ENCODE peak calls at places on chromosomes 11 and 22, in ten cellular contexts. A is activated CD4-positive, alpha-beta T cell treated with anti-CD3 and anti-CD28 coated beads, Interleukin-2, amount 50 U/mL, for 1 hour; W is nucleus accumbens; T is substantia nigra; F is ACHN; Y is cardiac septum; J is RWPE1; Q is HT1080; G is HFFc6; V is foreskin fibroblast. E is an unnamed sample.

GRCh38 chr11:36030707-36031365 is 87.0 kb downstream of the LDLRAD3 start:
- DNase-seq in J (no peak), F (no peak), W (no peak), G (peak; percentile 17), T (no peak), Y (no peak), V (peak; percentile 70), A (no peak), Q (peak; percentile 11), E (no peak)

GRCh38 chr11:6505577-6506240 is 8.6 kb downstream of the DNHD1 start:
- DNase-seq in W (no peak), A (no peak), T (no peak), J (peak; percentile 74), Q (peak; percentile 67), G (peak; percentile 87), F (peak; percentile 32), V (peak; percentile 58), Y (no peak), E (no peak)

GRCh38 chr22:46006379-46007002 is 29.5 kb upstream of the WNT7B start:
- DNase-seq in A (peak; percentile 92), T (peak; percentile 63), J (peak; percentile 77), Y (peak; percentile 96), F (peak; percentile 83), W (no peak), Q (peak; percentile 85), G (peak; percentile 88), V (peak; percentile 91), E (peak; percentile 80)

GRCh38 chr22:42747701-42748513 is 27.2 kb upstream of the A4GALT start:
- DNase-seq in A (no peak), Y (no peak), J (no peak), V (no peak), Q (peak; percentile 93), G (peak; percentile 74), W (no peak), T (no peak), F (no peak), E (no peak)

GRCh38 chr22:49396817-49397216 is 430.9 kb downstream of the BRD1 start:
- DNase-seq in Y (peak; percentile 31), T (no peak), A (no peak), W (no peak), F (peak; percentile 3), V (no peak), Q (no peak), J (no peak), G (no peak), E (no peak)

GRCh38 chr11:95674669-95675358 is 114.8 kb downstream of the FAM76B start:
- DNase-seq in T (no peak), W (no peak), Y (no peak), G (no peak), F (no peak), Q (no peak), V (no peak), A (peak; percentile 20), J (no peak), E (no peak)

GRCh38 chr22:25282346-25282670 is 62.9 kb downstream of the CRYBB2 start:
- DNase-seq in F (no peak), W (no peak), G (no peak), Y (no peak), J (no peak), A (no peak), V (no peak), Q (no peak), T (no peak), E (no peak)

GRCh38 chr11:67436459-67437081 is 912 bp downstream of the PTPRCAP start:
- DNase-seq in T (no peak), W (no peak), J (no peak), Q (no peak), F (no peak), V (no peak), A (peak; percentile 60), G (no peak), Y (no peak), E (peak; percentile 87)

GRCh38 chr22:46674367-46674781 is 54.2 kb downstream of the GRAMD4 start:
- DNase-seq in A (peak; percentile 95), W (no peak), J (no peak), G (no peak), Y (peak; percentile 87), T (no peak), F (no peak), Q (no peak), V (no peak), E (peak; percentile 90)

GRCh38 chr11:67351275-67352005 is 1.9 kb downstream of the POLD4 start:
- DNase-seq in Q (peak; percentile 70), G (peak; percentile 48), J (peak; percentile 84), F (peak; percentile 70), A (peak; percentile 67), Y (peak; percentile 82), W (no peak), V (peak; percentile 63), T (no peak), E (no peak)

GRCh38 chr11:123977731-123978347 is at the start of gene OR10S1:
- DNase-seq in F (no peak), T (no peak), J (peak; percentile 57), V (no peak), Y (no peak), W (no peak), A (no peak), G (no peak), Q (no peak), E (no peak)

GRCh38 chr22:43883012-43883661 is 8.7 kb downstream of the PNPLA5 start:
- DNase-seq in T (no peak), G (peak; percentile 73), V (peak; percentile 65), Q (peak; percentile 83), A (peak; percentile 30), F (peak; percentile 69), J (peak; percentile 55), Y (peak; percentile 70), W (no peak), E (peak; percentile 31)

GRCh38 chr11:71232364-71232763 is 20.0 kb downstream of the SHANK2 start:
- DNase-seq in W (no peak), F (no peak), J (no peak), Q (no peak), T (no peak), G (no peak), A (no peak), V (no peak), Y (no peak), E (no peak)

GRCh38 chr11:71117311-71117710 is 135.1 kb downstream of the SHANK2 start:
- DNase-seq in Y (no peak), A (no peak), G (no peak), J (no peak), V (no peak), Q (no peak), F (no peak), W (no peak), T (no peak), E (no peak)

GRCh38 chr11:119567667-119568582 is 145.0 kb upstream of the THY1 start:
- DNase-seq in G (peak; percentile 90), A (no peak), F (peak; percentile 7), Y (no peak), Q (peak; percentile 59), W (no peak), V (peak; percentile 68), J (no peak), T (no peak), E (peak; percentile 11)

GRCh38 chr11:69841859-69842698 is 22.9 kb upstream of the FGF3 start:
- DNase-seq in G (no peak), Y (no peak), V (no peak), A (no peak), F (no peak), J (no peak), Q (peak; percentile 41), W (no peak), T (no peak), E (no peak)

GRCh38 chr11:44017443-44018126 is 30.2 kb upstream of the ACCSL start:
- DNase-seq in T (no peak), F (no peak), Q (no peak), V (no peak), G (no peak), A (no peak), W (no peak), J (no peak), Y (no peak), E (no peak)

GRCh38 chr11:125649465-125650166 is 24.7 kb downstream of the CHEK1 start:
- DNase-seq in J (no peak), A (no peak), T (no peak), W (no peak), Q (no peak), Y (no peak), G (no peak), F (no peak), V (no peak), E (no peak)

GRCh38 chr22:41899992-41900651 is 14.8 kb downstream of the SHISA8 start:
- DNase-seq in Q (no peak), Y (no peak), J (no peak), T (no peak), V (no peak), W (no peak), F (no peak), G (no peak), A (no peak), E (no peak)

GRCh38 chr11:64858467-64859401 is 14.3 kb upstream of the CDC42BPG start:
- DNase-seq in Q (no peak), W (no peak), Y (peak; percentile 87), T (no peak), G (no peak), A (peak; percentile 58), J (no peak), V (no peak), F (no peak), E (peak; percentile 60)

GRCh38 chr11:29773656-29774264 is 243.1 kb downstream of the KCNA4 start:
- DNase-seq in J (peak; percentile 87), T (no peak), Y (no peak), V (no peak), Q (peak; percentile 38), W (peak; percentile 16), A (no peak), G (no peak), F (no peak), E (no peak)

GRCh38 chr11:72721276-72721675 is 30.9 kb downstream of the ARAP1 start:
- DNase-seq in Q (no peak), A (no peak), V (no peak), G (no peak), Y (no peak), J (no peak), W (no peak), F (no peak), T (no peak), E (no peak)

GRCh38 chr22:23591203-23591791 is 11.2 kb upstream of the IGLL1 start:
- DNase-seq in F (peak; percentile 37), J (peak; percentile 19), W (no peak), G (peak; percentile 10), A (peak; percentile 58), V (peak; percentile 24), Q (peak; percentile 30), T (no peak), Y (no peak), E (peak; percentile 28)

GRCh38 chr22:33832558-33833151 is 87.6 kb downstream of the LARGE1 start:
- DNase-seq in W (no peak), A (no peak), G (no peak), Q (no peak), Y (peak; percentile 82), J (no peak), V (no peak), F (no peak), T (no peak), E (no peak)

GRCh38 chr11:2474059-2474901 is 29.5 kb downstream of the KCNQ1 start:
- DNase-seq in W (no peak), T (no peak), V (no peak), J (no peak), Q (no peak), A (no peak), G (no peak), F (no peak), Y (peak; percentile 74), E (no peak)

E was measured in stimulated activated naive B cell treated with anti-CD40 and anti-IgM and Interleukin-4, amounts not matched to agents 10 μg/mL and 1 μg/mL and 100 μg/mL, for 72 hours.